ENCODE peak calls at places on chromosome 18, in ten cellular contexts. One of them, this sample, is unnamed.

GRCh38 chr18:3305933-3306332 is 44.0 kb downstream of the MYL12B start:
- DNase-seq in tibial artery: no peak
- DNase-seq in mammary epithelial cell: peak; percentile 80
- DNase-seq in cardiac muscle cell: no peak
- DNase-seq in esophagus muscularis mucosa: no peak
- DNase-seq in gastrocnemius medialis: no peak
- DNase-seq in WERI-Rb-1: no peak
- DNase-seq in testis: peak; percentile 92
- DNase-seq in OCI-LY7: no peak
- DNase-seq in PC-9: no peak
- DNase-seq in this sample: no peak

GRCh38 chr18:50880108-50880465 is 1.2 kb downstream of the ME2 start:
- DNase-seq in cardiac muscle cell: no peak
- DNase-seq in PC-9: no peak
- DNase-seq in mammary epithelial cell: no peak
- DNase-seq in OCI-LY7: peak; percentile 19
- DNase-seq in esophagus muscularis mucosa: no peak
- DNase-seq in gastrocnemius medialis: no peak
- DNase-seq in tibial artery: no peak
- DNase-seq in WERI-Rb-1: no peak
- DNase-seq in testis: no peak
- DNase-seq in this sample: no peak

GRCh38 chr18:59764281-59764680 is 67.1 kb upstream of the CCBE1 start:
- DNase-seq in esophagus muscularis mucosa: no peak
- DNase-seq in testis: no peak
- DNase-seq in WERI-Rb-1: no peak
- DNase-seq in PC-9: no peak
- DNase-seq in gastrocnemius medialis: no peak
- DNase-seq in OCI-LY7: no peak
- DNase-seq in cardiac muscle cell: no peak
- DNase-seq in tibial artery: no peak
- DNase-seq in mammary epithelial cell: no peak
- DNase-seq in this sample: no peak

GRCh38 chr18:59609654-59610053 is 87.6 kb downstream of the CCBE1 start:
- DNase-seq in esophagus muscularis mucosa: no peak
- DNase-seq in OCI-LY7: no peak
- DNase-seq in mammary epithelial cell: no peak
- DNase-seq in cardiac muscle cell: no peak
- DNase-seq in PC-9: no peak
- DNase-seq in testis: no peak
- DNase-seq in tibial artery: no peak
- DNase-seq in WERI-Rb-1: no peak
- DNase-seq in gastrocnemius medialis: no peak
- DNase-seq in this sample: no peak

GRCh38 chr18:13455960-13456471 is 237.5 kb downstream of the LDLRAD4 start:
- DNase-seq in tibial artery: no peak
- DNase-seq in mammary epithelial cell: no peak
- DNase-seq in OCI-LY7: peak; percentile 51
- DNase-seq in testis: no peak
- DNase-seq in esophagus muscularis mucosa: no peak
- DNase-seq in PC-9: no peak
- DNase-seq in gastrocnemius medialis: no peak
- DNase-seq in cardiac muscle cell: no peak
- DNase-seq in WERI-Rb-1: no peak
- DNase-seq in this sample: no peak

GRCh38 chr18:56748698-56749268 is 97.6 kb downstream of the WDR7 start:
- DNase-seq in gastrocnemius medialis: no peak
- DNase-seq in testis: no peak
- DNase-seq in tibial artery: no peak
- DNase-seq in WERI-Rb-1: no peak
- DNase-seq in OCI-LY7: peak; percentile 7
- DNase-seq in PC-9: no peak
- DNase-seq in cardiac muscle cell: peak; percentile 53
- DNase-seq in mammary epithelial cell: peak; percentile 4
- DNase-seq in esophagus muscularis mucosa: no peak
- DNase-seq in this sample: peak; percentile 6

GRCh38 chr18:11124054-11124453 is 25.3 kb downstream of the PIEZO2 start:
- DNase-seq in testis: no peak
- DNase-seq in esophagus muscularis mucosa: no peak
- DNase-seq in mammary epithelial cell: no peak
- DNase-seq in gastrocnemius medialis: no peak
- DNase-seq in WERI-Rb-1: no peak
- DNase-seq in cardiac muscle cell: no peak
- DNase-seq in tibial artery: no peak
- DNase-seq in OCI-LY7: no peak
- DNase-seq in PC-9: no peak
- DNase-seq in this sample: no peak

GRCh38 chr18:22346342-22346967 is 71.3 kb downstream of the CTAGE1 start:
- DNase-seq in OCI-LY7: no peak
- DNase-seq in cardiac muscle cell: no peak
- DNase-seq in gastrocnemius medialis: no peak
- DNase-seq in esophagus muscularis mucosa: peak; percentile 91
- DNase-seq in tibial artery: peak; percentile 85
- DNase-seq in WERI-Rb-1: no peak
- DNase-seq in testis: peak; percentile 71
- DNase-seq in mammary epithelial cell: peak; percentile 59
- DNase-seq in PC-9: peak; percentile 28
- DNase-seq in this sample: peak; percentile 84

GRCh38 chr18:70998490-70998889 is 709.6 kb downstream of the SOCS6 start:
- DNase-seq in gastrocnemius medialis: no peak
- DNase-seq in PC-9: no peak
- DNase-seq in esophagus muscularis mucosa: no peak
- DNase-seq in testis: no peak
- DNase-seq in cardiac muscle cell: peak; percentile 40
- DNase-seq in tibial artery: no peak
- DNase-seq in WERI-Rb-1: no peak
- DNase-seq in mammary epithelial cell: no peak
- DNase-seq in OCI-LY7: no peak
- DNase-seq in this sample: no peak

GRCh38 chr18:13500227-13500865 is 226.0 kb downstream of the FAM210A start:
- DNase-seq in cardiac muscle cell: peak; percentile 9
- DNase-seq in OCI-LY7: no peak
- DNase-seq in testis: no peak
- DNase-seq in mammary epithelial cell: peak; percentile 66
- DNase-seq in WERI-Rb-1: no peak
- DNase-seq in tibial artery: peak; percentile 49
- DNase-seq in gastrocnemius medialis: peak; percentile 49
- DNase-seq in PC-9: no peak
- DNase-seq in esophagus muscularis mucosa: no peak
- DNase-seq in this sample: peak; percentile 42

DNA sequence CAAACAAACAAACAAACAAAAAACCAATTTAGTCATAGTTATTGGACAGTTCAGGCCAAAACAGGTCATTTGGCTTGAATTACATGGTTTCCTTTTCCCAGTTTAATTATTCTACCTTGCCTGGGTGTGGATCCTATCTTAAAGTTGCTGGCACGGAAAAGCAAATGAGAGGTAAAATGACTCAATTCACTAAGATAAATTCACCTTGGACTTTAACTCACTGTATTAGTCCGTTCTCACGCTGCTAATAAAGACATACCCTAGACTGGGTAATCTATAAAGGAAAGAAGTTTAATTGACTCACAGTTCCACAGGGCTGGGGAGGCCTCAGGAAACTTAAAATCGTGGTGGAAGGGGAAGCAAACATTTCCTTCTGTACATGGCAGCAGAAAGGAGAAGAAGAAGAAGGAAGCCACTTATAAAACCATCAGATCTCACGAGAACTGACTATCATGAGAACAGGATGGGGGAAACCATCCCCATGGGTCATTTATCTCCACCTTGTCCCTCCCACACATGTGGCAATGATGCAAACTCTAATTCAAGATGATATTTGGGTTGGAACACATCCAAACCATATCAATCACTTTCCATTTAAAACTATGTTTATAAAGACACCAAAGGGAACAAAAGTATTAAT is 22.5 kb upstream of the TRAPPC8 start:
- DNase-seq in cardiac muscle cell: no peak
- DNase-seq in tibial artery: no peak
- DNase-seq in testis: no peak
- DNase-seq in PC-9: no peak
- DNase-seq in OCI-LY7: no peak
- DNase-seq in mammary epithelial cell: no peak
- DNase-seq in WERI-Rb-1: no peak
- DNase-seq in esophagus muscularis mucosa: no peak
- DNase-seq in gastrocnemius medialis: no peak
- DNase-seq in this sample: no peak
- TF ChIP-seq CTCF in cardiac muscle cell: no peak
- TF ChIP-seq CTCF in tibial artery: no peak
- TF ChIP-seq CTCF in testis: no peak
- TF ChIP-seq CTCF in PC-9: no peak
- TF ChIP-seq CTCF in OCI-LY7: no peak
- TF ChIP-seq CTCF in mammary epithelial cell: no peak
- TF ChIP-seq CTCF in WERI-Rb-1: no peak
- TF ChIP-seq CTCF in esophagus muscularis mucosa: no peak
- TF ChIP-seq CTCF in gastrocnemius medialis: no peak
- TF ChIP-seq CTCF in this sample: no peak

GRCh38 chr18:46377557-46377956 is 273.4 kb downstream of the HAUS1 start:
- DNase-seq in OCI-LY7: no peak
- DNase-seq in mammary epithelial cell: no peak
- DNase-seq in esophagus muscularis mucosa: no peak
- DNase-seq in PC-9: no peak
- DNase-seq in cardiac muscle cell: no peak
- DNase-seq in tibial artery: no peak
- DNase-seq in gastrocnemius medialis: no peak
- DNase-seq in WERI-Rb-1: no peak
- DNase-seq in testis: no peak
- DNase-seq in this sample: no peak

GRCh38 chr18:46374850-46375249 is 270.7 kb downstream of the HAUS1 start:
- DNase-seq in OCI-LY7: no peak
- DNase-seq in mammary epithelial cell: peak; percentile 4
- DNase-seq in cardiac muscle cell: peak; percentile 44
- DNase-seq in tibial artery: no peak
- DNase-seq in WERI-Rb-1: no peak
- DNase-seq in PC-9: peak; percentile 77
- DNase-seq in esophagus muscularis mucosa: no peak
- DNase-seq in gastrocnemius medialis: no peak
- DNase-seq in testis: no peak
- DNase-seq in this sample: peak; percentile 39

GRCh38 chr18:46378126-46378863 is 274.1 kb downstream of the HAUS1 start:
- DNase-seq in OCI-LY7: no peak
- DNase-seq in PC-9: no peak
- DNase-seq in WERI-Rb-1: no peak
- DNase-seq in cardiac muscle cell: no peak
- DNase-seq in testis: no peak
- DNase-seq in gastrocnemius medialis: no peak
- DNase-seq in tibial artery: no peak
- DNase-seq in esophagus muscularis mucosa: no peak
- DNase-seq in mammary epithelial cell: no peak
- DNase-seq in this sample: no peak

GRCh38 chr18:46379323-46379950 is 275.3 kb downstream of the HAUS1 start:
- DNase-seq in esophagus muscularis mucosa: no peak
- DNase-seq in PC-9: no peak
- DNase-seq in WERI-Rb-1: no peak
- DNase-seq in mammary epithelial cell: no peak
- DNase-seq in OCI-LY7: no peak
- DNase-seq in testis: no peak
- DNase-seq in tibial artery: no peak
- DNase-seq in cardiac muscle cell: no peak
- DNase-seq in gastrocnemius medialis: no peak
- DNase-seq in this sample: no peak

DNA sequence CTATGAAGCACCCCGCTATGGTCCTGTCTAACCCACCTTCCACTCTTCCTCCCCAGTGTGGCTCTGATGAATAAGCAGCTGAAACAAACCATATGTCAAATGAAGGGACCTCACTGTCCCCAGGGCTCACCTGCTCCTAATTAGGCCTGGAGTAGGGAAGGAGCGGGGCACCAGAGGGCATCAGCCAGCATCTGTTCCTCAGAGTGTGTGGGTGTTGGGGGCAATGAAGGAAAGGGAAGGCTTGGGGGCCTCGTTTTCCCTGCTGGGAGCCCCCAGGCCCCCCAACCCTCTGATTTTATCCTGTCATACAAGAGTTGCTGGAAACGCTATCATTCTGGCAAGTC is 274.7 kb downstream of the HAUS1 start:
- DNase-seq in PC-9: no peak
- DNase-seq in cardiac muscle cell: no peak
- DNase-seq in esophagus muscularis mucosa: no peak
- DNase-seq in OCI-LY7: no peak
- DNase-seq in tibial artery: no peak
- DNase-seq in gastrocnemius medialis: no peak
- DNase-seq in testis: no peak
- DNase-seq in mammary epithelial cell: no peak
- DNase-seq in WERI-Rb-1: no peak
- DNase-seq in this sample: no peak
- H3K36me3 ChIP-seq in PC-9: no peaks in the 10 kb centered on the region
- H3K36me3 ChIP-seq in cardiac muscle cell: no peaks in the 10 kb centered on the region
- H3K36me3 ChIP-seq in esophagus muscularis mucosa: no peaks in the 10 kb centered on the region
- H3K36me3 ChIP-seq in OCI-LY7: no peaks in the 10 kb centered on the region
- H3K36me3 ChIP-seq in tibial artery: no peaks in the 10 kb centered on the region
- H3K36me3 ChIP-seq in gastrocnemius medialis: no peaks in the 10 kb centered on the region
- H3K36me3 ChIP-seq in testis: no peaks in the 10 kb centered on the region
- H3K36me3 ChIP-seq in mammary epithelial cell: no peaks in the 10 kb centered on the region
- H3K36me3 ChIP-seq in WERI-Rb-1: no peaks in the 10 kb centered on the region
- H3K36me3 ChIP-seq in this sample: no peaks in the 10 kb centered on the region

DNA sequence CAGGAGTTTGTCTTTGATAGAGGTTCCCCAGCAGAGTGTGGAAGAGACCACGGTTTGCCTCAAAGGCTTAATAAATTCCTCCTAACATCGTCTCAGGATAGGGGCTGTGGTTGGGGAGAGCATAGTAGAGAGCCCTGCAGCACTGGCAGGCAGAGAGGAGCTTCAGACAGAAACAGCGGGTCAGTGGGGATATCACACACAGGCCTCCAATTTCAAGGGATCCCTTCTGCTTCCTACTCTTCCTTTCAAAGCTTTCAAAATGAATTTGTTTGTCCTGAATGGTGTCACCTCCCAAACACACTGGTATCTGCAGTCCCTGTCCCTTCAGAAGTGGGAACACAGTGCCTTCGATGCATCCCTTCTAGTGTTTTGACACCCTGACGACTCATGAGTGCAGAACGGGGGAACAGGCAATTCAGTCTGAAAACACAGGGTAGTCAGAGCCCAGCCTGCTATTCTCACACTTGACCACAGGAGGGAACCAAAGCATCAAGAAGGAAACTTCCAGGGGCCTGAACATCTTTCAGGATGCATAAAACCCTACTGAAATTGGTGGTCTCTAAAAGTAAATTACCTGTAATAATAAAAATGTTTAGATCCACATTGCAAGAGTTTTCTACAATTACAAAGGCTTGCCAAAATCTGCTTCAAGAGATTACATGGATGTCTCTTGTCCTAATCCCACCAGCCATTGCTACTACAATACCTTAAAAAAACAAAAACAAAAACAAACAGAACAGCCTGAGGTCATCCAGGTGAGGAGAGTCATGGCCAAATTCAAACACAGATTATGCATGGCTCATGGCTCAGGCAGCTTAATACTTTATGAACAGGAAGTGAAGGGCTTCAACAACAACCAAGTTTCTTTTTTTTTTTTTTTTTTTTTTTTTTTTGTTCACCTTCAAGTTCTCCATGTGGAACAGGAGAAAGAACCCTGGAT is 49.8 kb downstream of the SLC14A2 start:
- DNase-seq in tibial artery: peak; percentile 80
- DNase-seq in gastrocnemius medialis: peak; percentile 24
- DNase-seq in OCI-LY7: peak; percentile 48
- DNase-seq in PC-9: peak; percentile 23
- DNase-seq in cardiac muscle cell: peak; percentile 83
- DNase-seq in testis: peak; percentile 79
- DNase-seq in esophagus muscularis mucosa: no peak
- DNase-seq in WERI-Rb-1: peak; percentile 66
- DNase-seq in mammary epithelial cell: peak; percentile 34
- DNase-seq in this sample: no peak
- TF ChIP-seq CTCF in tibial artery: peak; percentile 96
- TF ChIP-seq CTCF in gastrocnemius medialis: peak; percentile 82
- TF ChIP-seq CTCF in OCI-LY7: peak; percentile 76
- TF ChIP-seq CTCF in PC-9: peak; percentile 96
- TF ChIP-seq CTCF in cardiac muscle cell: peak; percentile 95
- TF ChIP-seq CTCF in testis: peak; percentile 94
- TF ChIP-seq CTCF in esophagus muscularis mucosa: peak; percentile 93
- TF ChIP-seq CTCF in WERI-Rb-1: peak; percentile 83
- TF ChIP-seq CTCF in mammary epithelial cell: peak; percentile 90
- TF ChIP-seq CTCF in this sample: peak; percentile 97

GRCh38 chr18:74288730-74289129 is 3.0 kb downstream of the CYB5A start:
- DNase-seq in WERI-Rb-1: no peak
- DNase-seq in mammary epithelial cell: no peak
- DNase-seq in testis: no peak
- DNase-seq in PC-9: no peak
- DNase-seq in gastrocnemius medialis: no peak
- DNase-seq in esophagus muscularis mucosa: peak; percentile 87
- DNase-seq in cardiac muscle cell: no peak
- DNase-seq in OCI-LY7: no peak
- DNase-seq in tibial artery: no peak
- DNase-seq in this sample: no peak
- H3K36me3 ChIP-seq in WERI-Rb-1: peaks cover 6% of the 10 kb centered on the region
- H3K36me3 ChIP-seq in mammary epithelial cell: no peaks in the 10 kb centered on the region
- H3K36me3 ChIP-seq in testis: no peaks in the 10 kb centered on the region
- H3K36me3 ChIP-seq in PC-9: no peaks in the 10 kb centered on the region
- H3K36me3 ChIP-seq in gastrocnemius medialis: no peaks in the 10 kb centered on the region
- H3K36me3 ChIP-seq in esophagus muscularis mucosa: no peaks in the 10 kb centered on the region
- H3K36me3 ChIP-seq in cardiac muscle cell: no peaks in the 10 kb centered on the region
- H3K36me3 ChIP-seq in OCI-LY7: no peaks in the 10 kb centered on the region
- H3K36me3 ChIP-seq in tibial artery: no peaks in the 10 kb centered on the region
- H3K36me3 ChIP-seq in this sample: no peaks in the 10 kb centered on the region